ENCODE peak calls at places on chromosomes 1 and 21, in ten cellular contexts. O is stomach, T is tibial nerve, W is thyroid gland, J is spleen, R is IMR-90, H is right lobe of liver, X is uterus, D is heart left ventricle, Z is body of pancreas. N is an unnamed sample. For H3K27me3, the result is how much of the 10 kb centered on the place peaks cover.

GRCh38 chr1:65149753-65150463 is 1.9 kb downstream of the AK4 start:
- DNase-seq in O (no peak), T (no peak), W (no peak), J (no peak), R (no peak), H (no peak), X (no peak), D (no peak), Z (no peak), N (no peak)

GRCh38 chr1:110490791-110491451 is 28.1 kb downstream of the KCNA10 start:
- DNase-seq in O (no peak), T (no peak), W (no peak), J (no peak), R (no peak), H (no peak), X (no peak), D (no peak), Z (no peak), N (no peak)

GRCh38 chr1:92365378-92366044 is 66.7 kb downstream of the RPAP2 start:
- DNase-seq in O (no peak), T (no peak), W (no peak), J (no peak), R (no peak), H (no peak), X (no peak), D (no peak), Z (no peak), N (no peak)

GRCh38 chr1:197481101-197481500 is 213.0 kb downstream of the CRB1 start:
- DNase-seq in O (no peak), T (no peak), W (no peak), J (no peak), R (no peak), H (no peak), X (no peak), D (no peak), Z (no peak), N (no peak)

GRCh38 chr1:45679123-45679522 is 7.2 kb downstream of the GPBP1L1 start:
- DNase-seq in O (no peak), T (no peak), W (no peak), J (no peak), R (peak), H (no peak), X (no peak), D (no peak), Z (no peak), N (peak)

GRCh38 chr1:172154571-172154970 is 265.9 kb upstream of the C1orf105 start:
- DNase-seq in O (no peak), T (no peak), W (no peak), J (no peak), R (peak), H (no peak), X (no peak), D (no peak), Z (no peak), N (no peak)

GRCh38 chr1:109201123-109201703 is 12.5 kb upstream of the SARS1 start:
- DNase-seq in O (peak), T (no peak), W (peak), J (no peak), R (peak), H (no peak), X (no peak), D (no peak), Z (peak), N (peak)

GRCh38 chr21:42466700-42467612 is 29.1 kb downstream of the RSPH1 start:
- DNase-seq in O (no peak), T (no peak), W (peak), J (no peak), R (peak), H (peak), X (no peak), D (no peak), Z (peak), N (peak)

GRCh38 chr1:164716992-164717703 is 158.2 kb downstream of the PBX1 start:
- DNase-seq in O (no peak), T (no peak), W (no peak), J (no peak), R (peak), H (no peak), X (no peak), D (no peak), Z (no peak), N (no peak)

GRCh38 chr1:40783001-40783905 is at the start of gene KCNQ4:
- DNase-seq in O (peak), T (peak), W (peak), J (peak), R (no peak), H (peak), X (peak), D (peak), Z (peak), N (peak)
- TF ChIP-seq POLR2A in O (no peak), T (no peak), W (no peak), J (no peak), R (no peak), H (no peak), X (peak), D (no peak), Z (no peak), N (no peak)

GRCh38 chr21:44711327-44712202 is at the start of gene TSPEAR:
- DNase-seq in O (no peak), T (no peak), W (peak), J (peak), R (no peak), H (no peak), X (peak), D (no peak), Z (no peak), N (no peak)

GRCh38 chr21:44710756-44711326 is 531 bp downstream of the TSPEAR start:
- DNase-seq in O (no peak), T (no peak), W (peak), J (no peak), R (no peak), H (peak), X (peak), D (no peak), Z (no peak), N (no peak)

GRCh38 chr21:44709426-44710293 is 1.7 kb downstream of the TSPEAR start:
- DNase-seq in O (no peak), T (no peak), W (peak), J (peak), R (peak), H (peak), X (peak), D (no peak), Z (no peak), N (no peak)

GRCh38 chr21:44708866-44709425 is 2.4 kb downstream of the TSPEAR start:
- DNase-seq in O (peak), T (no peak), W (no peak), J (no peak), R (no peak), H (peak), X (peak), D (no peak), Z (no peak), N (peak)

GRCh38 chr21:44710294-44710665 is 1.1 kb downstream of the TSPEAR start:
- DNase-seq in O (no peak), T (no peak), W (no peak), J (no peak), R (no peak), H (no peak), X (peak), D (no peak), Z (no peak), N (no peak)
- H3K27me3 ChIP-seq in O (half or more), T (half or more), W (under half), J (under half), R (half or more), H (under half), X (under half), D (half or more), Z (under half), N (half or more)

DNA sequence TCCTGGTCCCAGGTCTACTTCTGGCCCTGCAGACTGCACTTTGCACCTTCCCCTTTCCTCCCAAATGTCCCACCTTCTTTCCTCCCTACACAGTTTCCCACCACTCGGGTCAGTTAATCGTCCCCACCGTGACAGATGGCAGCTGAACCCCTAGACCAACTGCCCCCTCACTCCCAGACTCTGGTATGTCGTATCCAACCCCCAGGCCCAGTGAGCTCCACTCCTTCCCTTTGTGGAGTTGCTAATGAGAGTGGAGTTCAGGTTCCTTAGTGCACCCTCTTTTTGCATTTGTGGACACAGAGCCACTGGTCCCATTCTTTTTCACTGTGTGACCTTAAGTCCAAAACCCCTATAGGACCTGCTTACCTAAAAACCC is 1.8 kb downstream of the MAN1C1 start:
- DNase-seq in O (no peak), T (no peak), W (no peak), J (no peak), R (no peak), H (no peak), X (no peak), D (no peak), Z (no peak), N (no peak)
- H3K27ac ChIP-seq in O (peak), T (no peak), W (peak), J (peak), R (peak), H (no peak), X (peak), D (peak), Z (no peak), N (no peak)

DNA sequence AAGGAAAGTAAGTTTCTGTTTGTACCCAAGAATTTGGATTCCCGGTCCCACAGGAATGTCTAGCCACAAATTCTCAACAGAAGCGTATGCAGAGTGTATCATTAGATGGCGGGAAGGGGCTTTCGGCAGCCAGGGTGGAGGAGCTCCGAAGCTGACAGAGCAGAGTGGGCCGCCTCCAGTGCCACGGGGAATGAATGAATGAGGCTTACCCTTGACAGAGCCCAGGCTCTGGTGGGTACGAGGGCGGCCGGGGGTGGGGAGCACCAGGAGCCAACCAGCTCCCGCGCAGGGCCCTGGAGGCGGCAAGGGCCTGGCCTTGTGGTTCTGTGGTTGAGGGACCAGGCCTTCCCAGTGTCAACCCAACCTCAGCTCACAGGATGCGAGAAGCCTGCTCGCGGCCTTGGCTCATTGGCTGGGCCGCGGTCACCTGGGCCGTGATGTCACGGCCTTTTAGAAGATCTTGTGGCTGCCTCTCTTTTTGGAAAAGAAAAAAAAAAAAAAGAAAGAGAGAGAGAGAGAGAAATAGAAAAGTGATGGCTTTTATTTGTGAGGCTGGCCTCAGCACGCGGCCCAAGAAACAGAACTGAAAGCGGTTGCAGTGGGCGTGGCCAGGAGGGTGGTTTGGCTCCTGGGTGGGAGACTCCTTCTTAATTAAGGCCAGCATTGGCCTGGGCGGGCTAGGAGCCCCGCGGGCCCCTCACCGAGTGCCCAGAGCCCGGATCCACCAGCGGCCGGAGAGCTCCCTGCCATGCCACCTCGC is 34.9 kb upstream of the RUNX3 start:
- DNase-seq in O (peak), T (no peak), W (peak), J (peak), R (peak), H (no peak), X (no peak), D (peak), Z (peak), N (no peak)
- TF ChIP-seq POLR2A in O (no peak), T (no peak), W (no peak), J (no peak), R (no peak), H (no peak), X (no peak), D (no peak), Z (no peak), N (no peak)

GRCh38 chr1:205488074-205488723 is 16.3 kb upstream of the CDK18 start:
- DNase-seq in O (peak), T (peak), W (peak), J (no peak), R (peak), H (no peak), X (peak), D (peak), Z (peak), N (peak)

GRCh38 chr1:205481629-205482071 is 22.8 kb upstream of the CDK18 start:
- DNase-seq in O (no peak), T (no peak), W (no peak), J (no peak), R (no peak), H (no peak), X (no peak), D (no peak), Z (no peak), N (peak)

GRCh38 chr1:205483372-205483771 is 21.1 kb upstream of the CDK18 start:
- DNase-seq in O (no peak), T (no peak), W (no peak), J (no peak), R (no peak), H (no peak), X (no peak), D (no peak), Z (no peak), N (no peak)

GRCh38 chr1:205484985-205485967 is 19.2 kb upstream of the CDK18 start:
- DNase-seq in O (peak), T (peak), W (peak), J (peak), R (peak), H (peak), X (peak), D (peak), Z (peak), N (peak)

GRCh38 chr1:205486258-205486657 is 18.2 kb upstream of the CDK18 start:
- DNase-seq in O (no peak), T (no peak), W (no peak), J (no peak), R (no peak), H (no peak), X (no peak), D (no peak), Z (no peak), N (no peak)
- H3K27me3 ChIP-seq in O (half or more), T (half or more), W (under half), J (under half), R (under half), H (under half), X (under half), D (under half), Z (under half), N (under half)

DNA sequence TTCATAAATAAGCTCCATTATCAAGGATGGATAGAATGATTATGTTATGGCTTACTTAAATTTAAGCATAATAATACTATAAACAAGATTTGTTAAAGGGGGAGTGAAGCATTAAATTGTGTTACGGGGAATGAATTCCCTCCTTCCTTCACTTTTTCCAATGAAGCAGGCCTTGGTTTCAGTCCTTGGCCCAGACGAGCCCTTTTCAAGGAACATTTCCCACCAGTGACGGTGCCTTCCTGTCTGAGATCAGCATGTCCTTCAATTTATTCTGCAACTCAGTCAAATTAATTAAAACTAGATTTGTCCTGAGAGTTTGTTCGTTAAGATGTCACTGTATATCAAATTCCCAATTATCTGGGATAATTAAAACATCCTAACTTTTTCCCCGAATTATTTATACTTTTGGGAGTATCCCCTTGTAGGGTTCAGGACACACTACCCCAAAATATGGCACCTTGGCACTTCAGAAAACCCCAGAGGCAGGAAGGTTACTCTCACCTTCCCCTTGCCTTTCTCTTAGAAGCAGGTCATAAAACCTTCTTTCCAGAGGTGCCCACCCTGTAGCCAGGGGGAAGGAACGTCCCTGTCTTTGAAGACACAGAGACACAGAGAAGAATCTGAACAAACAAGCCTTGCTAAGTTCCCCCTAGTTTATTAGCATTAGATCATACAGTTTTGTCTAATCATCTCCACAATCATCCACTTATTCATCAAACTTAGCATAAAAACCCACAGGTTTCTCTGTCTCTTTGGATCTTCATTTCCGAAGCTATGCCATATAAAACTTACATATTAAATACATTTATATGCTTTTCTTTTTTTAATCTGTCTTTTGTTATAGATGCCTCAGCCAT is 86.2 kb upstream of the ARHGAP29 start:
- DNase-seq in O (no peak), T (no peak), W (no peak), J (no peak), R (no peak), H (no peak), X (no peak), D (no peak), Z (no peak), N (no peak)
- H3K27ac ChIP-seq in O (no peak), T (no peak), W (no peak), J (peak), R (peak), H (no peak), X (no peak), D (peak), Z (no peak), N (no peak)

DNA sequence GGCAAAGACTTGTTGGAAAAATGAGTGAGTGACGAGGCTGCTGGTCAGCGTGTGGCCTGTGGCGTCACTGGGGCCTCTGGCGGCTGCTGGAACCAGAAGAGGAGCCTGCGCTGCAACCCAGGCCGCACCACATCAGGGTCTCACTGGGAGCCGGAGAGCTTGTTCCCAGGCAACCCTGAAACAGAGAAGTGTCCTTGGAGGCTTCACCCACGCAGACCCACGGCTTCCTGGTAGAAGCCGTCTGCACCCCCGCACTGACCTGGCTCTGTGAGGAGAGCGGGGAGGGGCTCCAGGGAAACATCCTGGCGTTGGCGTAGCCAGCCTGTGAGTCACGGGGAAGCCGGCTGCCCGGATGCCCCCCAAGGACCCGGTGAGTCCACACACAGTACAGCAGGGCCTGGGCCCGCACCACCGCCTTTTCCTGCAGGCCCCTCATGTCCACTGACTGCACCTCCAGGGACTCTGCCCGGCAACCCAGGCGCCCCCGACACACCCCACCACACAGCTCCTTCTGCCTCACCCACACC is 57.4 kb downstream of the COL6A1 start:
- DNase-seq in O (no peak), T (peak), W (peak), J (peak), R (peak), H (no peak), X (peak), D (peak), Z (peak), N (peak)
- TF ChIP-seq POLR2A in O (no peak), T (no peak), W (no peak), J (no peak), R (no peak), H (no peak), X (no peak), D (no peak), Z (no peak), N (no peak)

DNA sequence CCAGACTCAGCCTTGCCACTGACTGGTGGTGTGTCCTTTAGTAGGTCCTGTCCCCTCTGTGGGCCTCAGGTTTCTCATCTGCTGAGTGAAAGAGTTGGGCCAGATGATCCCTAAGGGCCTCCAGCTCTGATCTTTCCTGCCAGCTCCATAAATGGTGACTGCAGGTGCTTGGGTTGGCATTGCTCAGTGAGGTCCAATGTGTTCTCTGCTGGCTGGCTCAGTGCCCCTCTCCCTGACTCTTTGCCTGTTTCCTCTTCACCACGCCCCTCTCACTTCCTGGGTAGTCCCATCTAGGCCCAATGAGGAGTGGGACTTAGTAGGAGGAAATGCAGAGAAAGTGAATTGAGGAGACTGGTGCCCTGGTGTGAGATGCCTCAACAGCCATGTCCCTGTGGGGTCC is 36.6 kb downstream of the UBE2T start:
- DNase-seq in O (no peak), T (no peak), W (no peak), J (no peak), R (no peak), H (no peak), X (no peak), D (no peak), Z (no peak), N (no peak)
- H3K27me3 ChIP-seq in O (under half), T (under half), W (under half), J (under half), R (half or more), H (under half), X (under half), D (under half), Z (under half), N (under half)